ENCODE peak calls at places on chromosomes 11 and 22, in seven cellular contexts. T, K, Y, R, X, G and V are unnamed samples.

GRCh38 chr11:12506502-12506921 is 129.1 kb downstream of the PARVA start:
- DNase-seq in T (no peak), K (no peak), X (peak), Y (no peak), R (no peak), G (no peak), V (no peak)

GRCh38 chr22:24827305-24827704 is 21.3 kb downstream of the SGSM1 start:
- DNase-seq in K (no peak), X (no peak), R (no peak), G (no peak), T (peak), Y (no peak), V (no peak)

GRCh38 chr11:92978226-92979111 is 9.0 kb downstream of the MTNR1B start:
- DNase-seq in R (no peak), Y (no peak), T (no peak), X (no peak), G (no peak), K (no peak), V (no peak)

GRCh38 chr22:45240137-45240809 is 421 bp downstream of the KIAA0930 start:
- DNase-seq in X (peak), Y (no peak), T (peak), G (peak), R (no peak), K (peak), V (peak)

GRCh38 chr11:5225480-5225871 is 1.4 kb downstream of the HBB start:
- DNase-seq in X (no peak), K (no peak), Y (no peak), T (no peak), G (no peak), R (no peak), V (no peak)

GRCh38 chr11:127000291-127000968 is at the start of gene KIRREL3:
- DNase-seq in G (no peak), R (no peak), T (no peak), Y (no peak), K (peak), X (peak), V (no peak)

GRCh38 chr11:65911682-65912568 is 6.9 kb downstream of the C11orf68 start:
- DNase-seq in Y (no peak), R (peak), X (peak), K (peak), T (peak), G (no peak), V (no peak)

GRCh38 chr11:106420686-106421085 is 343.2 kb downstream of the AASDHPPT start:
- DNase-seq in R (no peak), X (no peak), G (no peak), Y (no peak), T (no peak), K (no peak), V (no peak)

GRCh38 chr11:76233936-76234703 is 27.8 kb upstream of the WNT11 start:
- DNase-seq in R (no peak), Y (peak), K (peak), X (peak), G (peak), T (peak), V (no peak)

GRCh38 chr11:58805065-58805464 is 39.4 kb downstream of the GLYATL2 start:
- DNase-seq in R (no peak), Y (no peak), K (no peak), T (no peak), G (no peak), X (no peak), V (no peak)

DNA sequence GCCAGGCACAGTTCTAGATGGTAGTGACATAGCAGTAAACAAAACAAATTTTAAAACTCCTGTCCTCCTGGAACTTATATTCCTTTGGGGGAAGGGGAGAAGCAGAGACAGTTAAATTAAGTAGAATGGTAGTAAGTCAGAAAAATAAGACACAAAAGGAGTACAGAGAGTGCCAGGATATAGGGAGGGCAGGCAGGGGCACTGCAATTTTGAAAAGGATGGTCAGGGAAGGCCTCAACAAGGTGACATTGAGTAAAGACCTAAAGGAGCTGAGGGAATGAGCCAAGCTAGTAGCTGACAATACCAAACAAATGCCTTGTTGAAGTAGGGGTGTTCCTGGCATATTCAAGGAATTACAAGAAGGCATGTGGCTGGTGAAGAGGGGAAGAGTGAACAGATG is 10.2 kb downstream of the NUP160 start:
- DNase-seq in Y (no peak), K (no peak), X (no peak), T (no peak), G (no peak), R (no peak), V (no peak)
- TF ChIP-seq CTCF in Y (no peak), K (no peak), X (no peak), T (no peak), G (no peak), R (no peak), V (no peak)

GRCh38 chr11:46264976-46265375 is 12.5 kb upstream of the CREB3L1 start:
- DNase-seq in T (no peak), G (no peak), X (no peak), K (no peak), Y (no peak), R (no peak), V (no peak)
- H3K27ac ChIP-seq in T (peak), G (no peak), X (no peak), K (no peak), Y (no peak), R (no peak), V (no peak)

DNA sequence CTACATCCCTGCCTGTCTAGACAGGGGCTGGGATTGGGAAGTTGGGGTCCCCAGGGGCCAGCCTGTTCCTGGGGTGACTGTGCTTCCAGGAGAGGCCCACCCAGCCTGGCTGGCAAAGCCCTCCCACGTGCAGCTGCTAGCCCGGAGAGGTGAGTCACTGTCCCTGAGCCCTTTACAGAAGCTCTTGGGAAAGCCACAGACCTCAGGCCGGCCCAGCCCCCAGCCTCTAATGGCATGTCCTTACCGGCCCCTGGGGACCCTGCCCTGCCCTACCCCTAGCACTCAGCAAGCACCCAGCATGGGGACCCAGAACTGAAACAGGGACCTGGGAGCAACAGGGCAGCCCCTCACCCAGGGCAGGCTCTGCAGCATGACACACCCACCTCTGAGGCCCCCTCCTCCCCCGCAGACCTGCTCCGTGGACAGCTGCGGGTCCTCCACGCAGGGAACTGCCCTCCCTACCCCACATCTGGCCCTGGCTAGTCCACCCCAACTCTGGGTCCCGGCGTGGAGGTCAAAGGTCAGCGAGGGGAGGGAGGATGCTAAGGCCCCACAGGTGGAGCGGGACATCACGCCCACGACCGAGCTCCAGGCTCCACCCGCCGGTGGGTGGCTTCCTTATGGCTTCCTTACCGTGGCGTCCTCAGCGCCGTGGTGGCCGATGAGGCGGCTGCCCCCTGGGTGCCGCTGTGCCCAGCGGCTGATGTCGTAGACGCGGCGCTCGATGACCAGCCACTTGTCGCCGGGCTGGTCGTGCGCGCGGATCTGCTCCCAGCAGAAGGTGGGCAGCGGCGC is 612 bp downstream of the FADS3 start:
- DNase-seq in R (no peak), K (peak), X (peak), T (peak), G (peak), Y (peak), V (no peak)
- TF ChIP-seq CTCF in R (no peak), K (peak), X (no peak), T (no peak), G (no peak), Y (no peak), V (no peak)

GRCh38 chr11:96260067-96260511 is 82.9 kb downstream of the MAML2 start:
- DNase-seq in G (no peak), T (peak), X (no peak), R (no peak), Y (no peak), K (no peak), V (no peak)
- H3K27ac ChIP-seq in G (peak), T (peak), X (no peak), R (no peak), Y (no peak), K (no peak), V (peak)

GRCh38 chr22:17268501-17269223 is 49.4 kb upstream of the ADA2 start:
- DNase-seq in Y (no peak), R (no peak), X (no peak), G (no peak), K (peak), T (no peak), V (no peak)
- TF ChIP-seq CTCF in Y (no peak), R (peak), X (peak), G (no peak), K (peak), T (no peak), V (no peak)

GRCh38 chr22:29816539-29816938 is 21.5 kb downstream of the ASCC2 start:
- DNase-seq in K (no peak), X (no peak), T (no peak), G (no peak), R (no peak), Y (no peak), V (no peak)
- H3K27ac ChIP-seq in K (no peak), X (no peak), T (no peak), G (no peak), R (no peak), Y (no peak), V (no peak)

DNA sequence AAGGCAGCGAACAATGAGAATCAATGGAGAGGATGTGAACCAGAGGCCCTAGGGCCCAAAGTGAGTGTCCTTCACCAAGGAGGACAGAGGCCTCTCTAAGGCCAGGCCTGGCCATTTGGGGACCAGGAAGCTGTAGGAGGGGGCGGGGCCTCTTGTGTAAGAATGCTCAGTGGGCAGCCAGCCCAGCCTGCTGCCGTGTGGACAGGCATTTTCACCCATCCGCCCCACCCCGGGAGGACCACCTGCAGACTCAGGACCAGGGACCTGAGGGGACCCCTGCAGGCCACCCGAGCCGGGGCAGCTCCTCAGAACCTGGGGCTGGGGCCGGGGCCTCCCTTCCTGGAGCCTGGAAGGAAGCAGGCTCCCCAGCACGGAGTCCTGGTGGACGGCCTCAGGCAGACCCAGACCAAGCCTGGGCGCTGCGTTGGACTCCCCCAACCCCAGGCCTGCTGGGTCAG is 1.7 kb upstream of the TRABD start:
- DNase-seq in T (peak), Y (no peak), G (no peak), K (peak), R (no peak), X (peak), V (no peak)
- TF ChIP-seq CTCF in T (no peak), Y (no peak), G (no peak), K (peak), R (no peak), X (no peak), V (no peak)

GRCh38 chr11:10844364-10844763 is 13.5 kb downstream of the ZBED5 start:
- DNase-seq in Y (no peak), G (no peak), R (no peak), K (no peak), X (no peak), T (no peak), V (no peak)
- H3K27ac ChIP-seq in Y (no peak), G (no peak), R (no peak), K (no peak), X (no peak), T (no peak), V (no peak)

GRCh38 chr11:2415601-2416380 is 15.2 kb downstream of the TSSC4 start:
- DNase-seq in R (no peak), G (no peak), Y (no peak), X (no peak), T (no peak), K (no peak), V (no peak)
- TF ChIP-seq CTCF in R (peak), G (no peak), Y (peak), X (no peak), T (no peak), K (peak), V (no peak)